ENCODE peak calls at places on chromosomes 3 and 15, in six cellular contexts. U is dorsolateral prefrontal cortex; V is midbrain; L is stimulated activated CD8-positive, alpha-beta memory T cell treated with anti-CD3 and anti-CD28 coated beads, Interleukin-15, amount 100 ng/mL, for 24 hours; T is GM04503; Q is mucosa of gallbladder. D is an unnamed sample.

GRCh38 chr3:109023656-109024254 is 70.1 kb upstream of the GUCA1C start:
- DNase-seq in U (peak; percentile 49), V (peak; percentile 24), L (no peak), T (no peak), Q (peak; percentile 34), D (no peak)

GRCh38 chr3:88921986-88922385 is 185.4 kb upstream of the EPHA3 start:
- DNase-seq in U (no peak), V (no peak), L (no peak), T (no peak), Q (no peak), D (no peak)

GRCh38 chr15:78841891-78842290 is 30.6 kb upstream of the ADAMTS7 start:
- DNase-seq in U (no peak), V (no peak), L (no peak), T (no peak), Q (no peak), D (no peak)

GRCh38 chr3:173977747-173978146 is 580.2 kb downstream of the NLGN1 start:
- DNase-seq in U (no peak), V (no peak), L (no peak), T (peak; percentile 76), Q (no peak), D (no peak)

GRCh38 chr3:24060055-24060454 is 115.0 kb downstream of the NR1D2 start:
- DNase-seq in U (no peak), V (peak; percentile 3), L (no peak), T (peak; percentile 65), Q (no peak), D (no peak)

GRCh38 chr3:111729087-111729846 is 129.8 kb upstream of the PHLDB2 start:
- DNase-seq in U (no peak), V (no peak), L (no peak), T (no peak), Q (peak; percentile 27), D (no peak)

GRCh38 chr3:57154470-57154869 is 10.7 kb downstream of the IL17RD start:
- DNase-seq in U (no peak), V (no peak), L (no peak), T (no peak), Q (no peak), D (no peak)

GRCh38 chr3:194489736-194490612 is 3.2 kb upstream of the ATP13A3 start:
- DNase-seq in U (no peak), V (no peak), L (no peak), T (no peak), Q (no peak), D (no peak)

GRCh38 chr3:177764377-177764912 is 567.2 kb upstream of the TBL1XR1 start:
- DNase-seq in U (no peak), V (no peak), L (no peak), T (no peak), Q (no peak), D (no peak)

GRCh38 chr15:73899197-73900128 is 26.1 kb downstream of the TBC1D21 start:
- DNase-seq in U (no peak), V (no peak), L (no peak), T (no peak), Q (no peak), D (no peak)

GRCh38 chr3:127445581-127446368 is 144.8 kb downstream of the TPRA1 start:
- DNase-seq in U (peak; percentile 4), V (no peak), L (no peak), T (no peak), Q (no peak), D (peak; percentile 21)

GRCh38 chr3:132721479-132722164 is 587 bp downstream of the NPHP3 start:
- DNase-seq in U (peak; percentile 54), V (peak; percentile 41), L (no peak), T (no peak), Q (peak; percentile 62), D (peak; percentile 28)

GRCh38 chr3:28973621-28974020 is 307.2 kb upstream of the RBMS3 start:
- DNase-seq in U (no peak), V (no peak), L (no peak), T (peak; percentile 13), Q (no peak), D (no peak)

GRCh38 chr15:63156086-63156707 is 1.1 kb downstream of the RPS27L start:
- DNase-seq in U (no peak), V (peak; percentile 35), L (no peak), T (no peak), Q (no peak), D (no peak)

GRCh38 chr3:151067158-151067557 is 18.3 kb upstream of the MED12L start:
- DNase-seq in U (no peak), V (no peak), L (no peak), T (no peak), Q (no peak), D (no peak)

GRCh38 chr3:72462611-72463011 is 385.6 kb downstream of the SHQ1 start:
- DNase-seq in U (no peak), V (no peak), L (no peak), T (no peak), Q (no peak), D (no peak)

GRCh38 chr3:94032187-94032586 is 3.8 kb upstream of the STX19 start:
- DNase-seq in U (no peak), V (no peak), L (no peak), T (peak; percentile 20), Q (no peak), D (no peak)

GRCh38 chr3:183123891-183124290 is 24.6 kb upstream of the MCCC1 start:
- DNase-seq in U (no peak), V (no peak), L (no peak), T (no peak), Q (no peak), D (no peak)

GRCh38 chr3:18080198-18080689 is 337.8 kb upstream of the TBC1D5 start:
- DNase-seq in U (no peak), V (no peak), L (no peak), T (no peak), Q (no peak), D (no peak)

GRCh38 chr3:98972720-98973119 is 71.2 kb upstream of the DCBLD2 start:
- DNase-seq in U (no peak), V (no peak), L (no peak), T (no peak), Q (no peak), D (no peak)

GRCh38 chr15:67253517-67254237 is 784 bp downstream of the AAGAB start:
- DNase-seq in U (no peak), V (no peak), L (no peak), T (no peak), Q (no peak), D (no peak)

GRCh38 chr3:178236555-178237277 is 299.5 kb upstream of the KCNMB2 start:
- DNase-seq in U (no peak), V (no peak), L (no peak), T (peak; percentile 68), Q (no peak), D (no peak)

GRCh38 chr15:63048986-63049665 is 6.6 kb downstream of the TPM1 start:
- DNase-seq in U (peak; percentile 61), V (peak; percentile 43), L (peak; percentile 12), T (no peak), Q (peak; percentile 51), D (no peak)

D was measured in omental fat pad.